ENCODE peak calls at places on chromosomes 11 and 22, in four cellular contexts. One of them, this sample, is unnamed. For H3K4me1, the result is how much of the 10 kb centered on the place peaks cover.

GRCh38 chr11:88357323-88358039 is 19.9 kb upstream of the CTSC start:
- DNase-seq in CD8-positive, alpha-beta T cell: no peak
- DNase-seq in lower lobe of right lung: no peak
- DNase-seq in PC-3: peak
- DNase-seq in this sample: no peak

GRCh38 chr11:112734207-112734606 is 227.0 kb upstream of the NCAM1 start:
- DNase-seq in CD8-positive, alpha-beta T cell: no peak
- DNase-seq in lower lobe of right lung: no peak
- DNase-seq in PC-3: peak
- DNase-seq in this sample: no peak

GRCh38 chr22:39239561-39240423 is 5.0 kb downstream of the PDGFB start:
- DNase-seq in CD8-positive, alpha-beta T cell: no peak
- DNase-seq in PC-3: peak
- DNase-seq in lower lobe of right lung: peak
- DNase-seq in this sample: no peak

GRCh38 chr22:50308597-50308935 is 1.1 kb upstream of the PLXNB2 start:
- DNase-seq in lower lobe of right lung: peak
- DNase-seq in PC-3: no peak
- DNase-seq in CD8-positive, alpha-beta T cell: no peak
- DNase-seq in this sample: peak

GRCh38 chr11:14411818-14412217 is 52.8 kb upstream of the RRAS2 start:
- DNase-seq in lower lobe of right lung: no peak
- DNase-seq in PC-3: peak
- DNase-seq in CD8-positive, alpha-beta T cell: no peak
- DNase-seq in this sample: peak

GRCh38 chr11:69483696-69484426 is 2.4 kb downstream of the LINC01488 start:
- DNase-seq in CD8-positive, alpha-beta T cell: no peak
- DNase-seq in lower lobe of right lung: peak
- DNase-seq in PC-3: no peak
- DNase-seq in this sample: no peak

GRCh38 chr11:62712861-62713260 is 5.4 kb downstream of the GNG3 start:
- DNase-seq in PC-3: no peak
- DNase-seq in CD8-positive, alpha-beta T cell: no peak
- DNase-seq in lower lobe of right lung: no peak
- DNase-seq in this sample: no peak

GRCh38 chr11:72764503-72764902 is 12.3 kb upstream of the ARAP1 start:
- DNase-seq in lower lobe of right lung: peak
- DNase-seq in CD8-positive, alpha-beta T cell: no peak
- DNase-seq in PC-3: no peak
- DNase-seq in this sample: no peak

GRCh38 chr22:31901388-31902137 is 42.8 kb upstream of the YWHAH start:
- DNase-seq in lower lobe of right lung: no peak
- DNase-seq in PC-3: no peak
- DNase-seq in CD8-positive, alpha-beta T cell: no peak
- DNase-seq in this sample: no peak

GRCh38 chr11:16897460-16898061 is 116.7 kb downstream of the PLEKHA7 start:
- DNase-seq in CD8-positive, alpha-beta T cell: no peak
- DNase-seq in PC-3: no peak
- DNase-seq in lower lobe of right lung: no peak
- DNase-seq in this sample: no peak

GRCh38 chr11:64866173-64866491 is 12.3 kb downstream of the EHD1 start:
- DNase-seq in lower lobe of right lung: no peak
- DNase-seq in CD8-positive, alpha-beta T cell: no peak
- DNase-seq in PC-3: no peak
- DNase-seq in this sample: no peak

GRCh38 chr11:64868904-64869570 is 9.4 kb downstream of the EHD1 start:
- DNase-seq in PC-3: peak
- DNase-seq in lower lobe of right lung: no peak
- DNase-seq in CD8-positive, alpha-beta T cell: no peak
- DNase-seq in this sample: no peak

GRCh38 chr11:64869571-64870175 is 8.7 kb downstream of the EHD1 start:
- DNase-seq in PC-3: no peak
- DNase-seq in CD8-positive, alpha-beta T cell: no peak
- DNase-seq in lower lobe of right lung: no peak
- DNase-seq in this sample: no peak

GRCh38 chr11:64865286-64866172 is 12.9 kb downstream of the EHD1 start:
- DNase-seq in PC-3: peak
- DNase-seq in lower lobe of right lung: no peak
- DNase-seq in CD8-positive, alpha-beta T cell: no peak
- DNase-seq in this sample: no peak

DNA sequence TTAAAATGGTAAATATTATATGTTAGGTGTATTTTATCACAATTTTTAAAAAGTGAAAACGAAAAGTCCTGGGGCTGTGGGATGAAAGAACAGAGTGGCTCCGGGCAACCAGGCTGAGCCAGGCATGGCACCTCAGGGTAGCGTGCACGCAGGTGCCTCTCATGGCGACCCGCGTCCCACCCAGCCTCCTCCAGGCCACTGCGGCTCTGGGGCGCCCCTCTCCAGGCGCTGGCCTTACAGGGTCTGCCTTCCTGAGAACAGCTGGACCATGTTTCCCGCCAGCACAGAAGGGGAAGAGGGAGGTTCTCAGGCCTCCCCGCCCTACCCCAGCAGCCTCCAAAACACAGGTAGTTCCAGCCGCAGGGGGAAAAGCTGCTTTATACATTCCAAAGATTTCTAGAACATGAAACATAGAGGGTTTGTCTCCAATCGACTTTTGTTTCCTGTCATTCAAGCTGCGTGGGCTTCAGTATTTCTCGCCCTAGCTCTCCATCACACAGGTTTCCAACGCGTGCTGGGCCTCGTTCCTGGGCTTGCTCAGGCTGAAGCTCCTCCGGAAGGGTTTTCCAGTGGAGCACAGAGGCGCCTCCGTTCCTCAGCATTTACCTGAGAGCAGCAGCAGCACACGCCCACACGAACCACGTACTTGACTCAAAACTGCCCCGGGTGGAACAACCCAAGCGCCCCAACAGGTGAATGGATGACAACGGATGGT is 10.5 kb downstream of the EHD1 start:
- DNase-seq in CD8-positive, alpha-beta T cell: no peak
- DNase-seq in PC-3: peak
- DNase-seq in lower lobe of right lung: no peak
- DNase-seq in this sample: no peak
- H3K4me1 ChIP-seq in CD8-positive, alpha-beta T cell: half or more
- H3K4me1 ChIP-seq in PC-3: half or more
- H3K4me1 ChIP-seq in lower lobe of right lung: half or more
- H3K4me1 ChIP-seq in this sample: half or more

GRCh38 chr11:47791774-47792173 is 24.6 kb upstream of the FNBP4 start:
- DNase-seq in CD8-positive, alpha-beta T cell: no peak
- DNase-seq in PC-3: no peak
- DNase-seq in lower lobe of right lung: no peak
- DNase-seq in this sample: no peak

GRCh38 chr11:47784785-47785381 is 17.7 kb upstream of the FNBP4 start:
- DNase-seq in lower lobe of right lung: no peak
- DNase-seq in PC-3: no peak
- DNase-seq in CD8-positive, alpha-beta T cell: no peak
- DNase-seq in this sample: no peak

GRCh38 chr11:47783087-47783610 is 16.0 kb upstream of the FNBP4 start:
- DNase-seq in PC-3: no peak
- DNase-seq in CD8-positive, alpha-beta T cell: no peak
- DNase-seq in lower lobe of right lung: no peak
- DNase-seq in this sample: no peak

GRCh38 chr11:47788181-47788580 is 21.0 kb upstream of the FNBP4 start:
- DNase-seq in lower lobe of right lung: no peak
- DNase-seq in PC-3: no peak
- DNase-seq in CD8-positive, alpha-beta T cell: no peak
- DNase-seq in this sample: no peak

GRCh38 chr11:47786373-47786772 is 19.2 kb upstream of the FNBP4 start:
- DNase-seq in lower lobe of right lung: no peak
- DNase-seq in PC-3: no peak
- DNase-seq in CD8-positive, alpha-beta T cell: no peak
- DNase-seq in this sample: no peak
- TF ChIP-seq CTCF in lower lobe of right lung: no peak
- TF ChIP-seq CTCF in PC-3: no peak
- TF ChIP-seq CTCF in CD8-positive, alpha-beta T cell: no peak
- TF ChIP-seq CTCF in this sample: no peak

GRCh38 chr11:12695878-12696277 is 21.7 kb downstream of the TEAD1 start:
- DNase-seq in lower lobe of right lung: no peak
- DNase-seq in CD8-positive, alpha-beta T cell: no peak
- DNase-seq in PC-3: no peak
- DNase-seq in this sample: no peak
- H3K4me1 ChIP-seq in lower lobe of right lung: half or more
- H3K4me1 ChIP-seq in CD8-positive, alpha-beta T cell: under half
- H3K4me1 ChIP-seq in PC-3: half or more
- H3K4me1 ChIP-seq in this sample: under half

DNA sequence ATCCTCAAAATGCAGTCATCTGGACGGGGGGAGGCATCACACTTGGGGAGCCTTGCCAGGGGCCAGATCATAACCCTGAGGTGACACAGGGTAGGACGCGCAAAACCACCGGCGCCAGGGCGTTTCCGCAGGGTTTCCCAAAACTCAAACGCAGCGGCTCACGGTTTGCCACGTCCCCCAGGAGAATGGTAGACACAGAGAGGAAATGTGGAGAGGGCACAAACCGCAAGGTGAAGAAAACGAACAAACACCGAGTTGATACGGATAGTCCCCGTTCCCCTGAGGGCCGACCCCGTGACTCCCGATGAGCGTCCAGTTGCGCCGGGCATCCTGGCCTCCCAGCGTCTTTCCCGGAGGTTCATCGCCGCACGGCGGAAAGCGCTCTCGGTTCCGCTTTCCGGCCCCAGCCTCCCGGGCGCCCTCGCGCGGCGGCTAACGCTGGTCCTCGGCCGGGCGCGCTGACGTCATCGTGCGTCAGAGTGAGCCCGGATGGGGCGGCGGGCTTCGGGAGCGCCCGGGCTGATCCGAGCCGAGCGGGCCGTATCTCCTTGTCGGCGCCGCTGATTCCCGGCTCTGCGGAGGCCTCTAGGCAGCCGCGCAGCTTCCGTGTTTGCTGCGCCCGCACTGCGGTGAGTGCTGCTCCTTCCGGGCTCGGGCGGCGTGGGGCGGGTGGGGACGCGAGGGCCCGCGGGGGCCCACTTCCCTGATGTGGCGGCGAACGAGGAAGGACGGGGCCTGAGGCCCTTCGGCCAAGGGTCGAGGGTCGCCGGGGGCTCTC is at the start of gene BIRC2:
- DNase-seq in PC-3: peak
- DNase-seq in lower lobe of right lung: peak
- DNase-seq in CD8-positive, alpha-beta T cell: peak
- DNase-seq in this sample: peak
- TF ChIP-seq CTCF in PC-3: peak
- TF ChIP-seq CTCF in lower lobe of right lung: peak
- TF ChIP-seq CTCF in CD8-positive, alpha-beta T cell: peak
- TF ChIP-seq CTCF in this sample: peak

DNA sequence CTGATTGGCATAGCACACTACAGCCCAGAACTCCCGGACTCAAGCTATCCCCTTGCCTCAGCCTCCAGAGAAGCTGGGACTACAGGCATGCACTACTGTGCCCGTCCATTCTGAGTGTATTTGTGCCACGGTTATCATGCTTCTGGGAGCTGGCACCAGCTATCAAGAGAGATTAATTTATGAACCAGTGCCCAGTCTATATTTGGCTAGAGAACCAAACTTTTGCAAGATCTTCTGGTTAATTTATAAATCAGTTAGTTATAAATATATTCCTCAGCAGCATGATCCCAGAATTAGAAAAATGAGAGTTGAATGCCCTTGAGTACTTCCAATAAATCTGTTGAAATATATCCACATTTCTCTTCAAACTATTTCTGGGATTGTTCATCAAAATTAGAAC is 67.5 kb upstream of the OR5AN1 start:
- DNase-seq in lower lobe of right lung: no peak
- DNase-seq in PC-3: no peak
- DNase-seq in CD8-positive, alpha-beta T cell: no peak
- DNase-seq in this sample: no peak
- H3K4me1 ChIP-seq in lower lobe of right lung: under half
- H3K4me1 ChIP-seq in PC-3: under half
- H3K4me1 ChIP-seq in CD8-positive, alpha-beta T cell: under half
- H3K4me1 ChIP-seq in this sample: under half

This sample was measured in ascending aorta.